ENCODE peak calls at places on chromosomes 12 and 14, in four cellular contexts. F, U, C and J are unnamed samples.

GRCh38 chr12:131783915-131784541 is 44.2 kb upstream of the MMP17 start:
- DNase-seq in F (peak; percentile 41), C (no peak), U (peak; percentile 60), J (no peak)

GRCh38 chr12:32032205-32032810 is 73.1 kb downstream of the RESF1 start:
- DNase-seq in C (no peak), U (no peak), F (no peak), J (no peak)

GRCh38 chr12:121400332-121401139 is 618 bp downstream of the RNF34 start:
- DNase-seq in F (peak; percentile 28), U (peak; percentile 56), C (peak; percentile 43), J (no peak)

GRCh38 chr14:68911594-68912227 is 67.4 kb downstream of the ACTN1 start:
- DNase-seq in U (no peak), C (peak; percentile 74), F (peak; percentile 89), J (peak; percentile 87)

GRCh38 chr14:32571551-32571950 is 242.5 kb downstream of the AKAP6 start:
- DNase-seq in C (no peak), U (no peak), F (no peak), J (no peak)

GRCh38 chr14:22296722-22297121 is 292.3 kb downstream of the DAD1 start:
- DNase-seq in F (no peak), U (no peak), C (peak; percentile 76), J (no peak)

GRCh38 chr14:35201066-35201465 is 78.7 kb downstream of the PRORP start:
- DNase-seq in U (no peak), F (no peak), C (no peak), J (no peak)

GRCh38 chr14:101478096-101478495 is 83.2 kb upstream of the DIO3 start:
- DNase-seq in C (no peak), U (no peak), F (no peak), J (no peak)

GRCh38 chr12:777550-778047 is 25.2 kb downstream of the WNK1 start:
- DNase-seq in F (no peak), U (no peak), C (no peak), J (no peak)

GRCh38 chr12:111767362-111768158 is 827 bp downstream of the ALDH2 start:
- DNase-seq in C (peak; percentile 31), U (no peak), F (peak; percentile 47), J (no peak)

GRCh38 chr14:95157987-95158712 is 821 bp upstream of the DICER1 start:
- DNase-seq in F (peak; percentile 32), U (no peak), C (peak; percentile 20), J (peak; percentile 15)

GRCh38 chr14:105854600-105855245 is 328.3 kb downstream of the TMEM121 start:
- DNase-seq in C (no peak), F (no peak), U (no peak), J (no peak)

GRCh38 chr14:81464253-81465001 is 64.3 kb upstream of the STON2 start:
- DNase-seq in U (peak; percentile 64), F (peak; percentile 42), C (peak; percentile 53), J (peak; percentile 51)

GRCh38 chr14:91749857-91750256 is 18.0 kb upstream of the CATSPERB start:
- DNase-seq in U (no peak), C (no peak), F (no peak), J (no peak)

GRCh38 chr12:65609359-65609771 is 214.9 kb upstream of the HMGA2 start:
- DNase-seq in C (no peak), U (no peak), F (no peak), J (no peak)

GRCh38 chr14:36683083-36683724 is 21.5 kb downstream of the PAX9 start:
- DNase-seq in C (no peak), U (no peak), F (no peak), J (no peak)

GRCh38 chr12:129080821-129081220 is 227.5 kb downstream of the GLT1D1 start:
- DNase-seq in U (no peak), F (no peak), C (no peak), J (no peak)

GRCh38 chr14:91330111-91330696 is 85.7 kb upstream of the GPR68 start:
- DNase-seq in F (no peak), C (no peak), U (no peak), J (no peak)

GRCh38 chr14:101600336-101600890 is 39.1 kb downstream of the DIO3 start:
- DNase-seq in F (no peak), U (no peak), C (no peak), J (no peak)

GRCh38 chr12:2198088-2198501 is 145.3 kb downstream of the CACNA1C start:
- DNase-seq in C (no peak), U (no peak), F (peak; percentile 69), J (no peak)

GRCh38 chr14:49975286-49975685 is 82.4 kb downstream of the ARF6 start:
- DNase-seq in F (no peak), C (no peak), U (no peak), J (no peak)

GRCh38 chr14:30179381-30180130 is 251.9 kb upstream of the PRKD1 start:
- DNase-seq in C (no peak), F (no peak), U (no peak), J (no peak)

GRCh38 chr14:28297559-28297958 is 469.0 kb upstream of the FOXG1 start:
- DNase-seq in C (no peak), F (no peak), U (no peak), J (no peak)

GRCh38 chr12:12474471-12474928 is 88.2 kb downstream of the DUSP16 start:
- DNase-seq in F (no peak), C (no peak), U (no peak), J (no peak)

GRCh38 chr12:59678759-59679411 is 83.1 kb downstream of the SLC16A7 start:
- DNase-seq in U (no peak), F (no peak), C (no peak), J (no peak)

GRCh38 chr12:6460751-6461371 is 9.0 kb downstream of the TAPBPL start:
- DNase-seq in C (no peak), U (peak; percentile 59), F (peak; percentile 1), J (no peak)

GRCh38 chr12:88132387-88132786 is 9.5 kb downstream of the CEP290 start:
- DNase-seq in F (no peak), C (no peak), U (no peak), J (no peak)
- TF ChIP-seq CBFB in F (no peak), C (no peak), U (no peak), J (no peak)

GRCh38 chr12:127146991-127147718 is 1119.8 kb upstream of the TMEM132C start:
- DNase-seq in U (no peak), F (no peak), C (no peak), J (no peak)

GRCh38 chr12:127145929-127146789 is 1120.8 kb upstream of the TMEM132C start:
- DNase-seq in C (no peak), U (no peak), F (no peak), J (peak; percentile 94)

GRCh38 chr12:127144770-127145169 is 1122.2 kb upstream of the TMEM132C start:
- DNase-seq in F (no peak), C (no peak), U (no peak), J (no peak)

GRCh38 chr12:127147724-127148123 is 1119.2 kb upstream of the TMEM132C start:
- DNase-seq in U (no peak), F (no peak), C (no peak), J (no peak)

DNA sequence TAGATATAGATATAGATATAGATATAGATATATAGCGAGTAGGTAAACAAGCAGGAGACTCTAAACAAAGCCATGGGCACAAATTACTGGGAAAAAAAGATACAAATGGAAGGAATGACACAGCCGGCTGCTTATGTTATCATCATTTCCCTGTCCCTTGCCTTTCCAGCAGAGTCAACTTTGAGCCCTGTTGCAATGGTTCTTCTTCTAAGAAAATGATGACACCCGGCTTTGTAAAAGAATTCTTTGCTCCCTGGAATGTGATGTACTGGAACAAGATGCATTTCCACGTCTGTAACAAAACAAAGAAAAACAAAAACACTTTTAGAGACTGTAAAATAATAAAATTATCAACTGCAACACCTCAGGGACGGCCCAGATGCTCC is 1121.4 kb upstream of the TMEM132C start:
- DNase-seq in C (no peak), F (no peak), U (no peak), J (no peak)
- TF ChIP-seq CBFB in C (no peak), F (no peak), U (no peak), J (no peak)

GRCh38 chr12:26636710-26637328 is 196.2 kb downstream of the ITPR2 start:
- DNase-seq in U (no peak), C (peak; percentile 78), F (no peak), J (no peak)
- TF ChIP-seq CBFB in U (no peak), C (no peak), F (no peak), J (no peak)

GRCh38 chr14:72851660-72852059 is 42.2 kb downstream of the DPF3 start:
- DNase-seq in U (no peak), C (no peak), F (no peak), J (no peak)
- TF ChIP-seq CBFB in U (no peak), C (no peak), F (no peak), J (no peak)

DNA sequence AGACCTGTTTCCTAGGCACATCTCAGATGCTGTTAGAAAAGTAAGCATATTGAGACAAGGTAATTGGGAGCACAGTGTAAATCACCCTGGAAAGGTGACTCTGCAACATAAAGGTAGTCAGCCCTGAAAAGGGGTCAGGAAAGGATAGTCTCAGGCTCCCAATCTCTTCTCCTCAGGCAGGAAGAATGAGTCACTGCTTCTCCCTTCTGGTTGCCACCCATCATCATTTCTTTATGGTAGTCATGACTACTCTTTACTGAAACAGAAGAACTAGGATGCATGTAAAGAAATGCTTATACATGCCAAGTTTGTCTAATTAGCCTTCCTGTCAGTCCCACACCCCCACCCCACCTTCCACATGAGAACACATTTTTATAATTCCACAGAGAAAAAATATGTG is 54.2 kb downstream of the PLCZ1 start:
- DNase-seq in U (no peak), C (no peak), F (no peak), J (peak; percentile 37)
- TF ChIP-seq CBFB in U (no peak), C (no peak), F (no peak), J (no peak)

GRCh38 chr14:44107156-44107555 is 399.9 kb downstream of the FSCB start:
- DNase-seq in C (no peak), U (no peak), F (no peak), J (no peak)

GRCh38 chr14:44108601-44109000 is 398.5 kb downstream of the FSCB start:
- DNase-seq in F (no peak), U (no peak), C (no peak), J (no peak)

GRCh38 chr14:44113769-44114730 is 393.0 kb downstream of the FSCB start:
- DNase-seq in C (no peak), F (no peak), U (no peak), J (no peak)

GRCh38 chr14:44112774-44113460 is 394.2 kb downstream of the FSCB start:
- DNase-seq in U (no peak), F (no peak), C (no peak), J (no peak)

DNA sequence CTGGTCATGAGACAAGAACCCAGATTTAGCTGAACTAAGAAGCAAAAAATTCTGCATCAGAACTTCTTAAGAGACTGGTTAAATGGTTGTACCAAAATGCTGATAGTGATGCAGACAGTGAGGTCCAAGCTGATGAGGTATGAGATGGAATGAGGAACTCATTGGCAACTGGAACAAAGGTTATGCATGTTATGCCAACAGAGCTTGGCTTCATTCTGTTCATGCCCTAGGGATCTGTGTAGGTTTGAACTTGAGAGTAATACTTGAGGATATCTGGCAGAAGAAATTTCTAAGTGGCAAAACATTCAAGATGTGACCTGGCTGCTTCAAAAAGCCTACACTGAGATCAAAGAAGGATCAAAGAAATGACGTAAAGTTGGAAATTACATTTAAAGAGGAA is 398.0 kb downstream of the FSCB start:
- DNase-seq in U (no peak), F (no peak), C (no peak), J (no peak)
- TF ChIP-seq CBFB in U (no peak), F (no peak), C (no peak), J (no peak)